ENCODE peak calls at places on chromosomes 7 and 10, in five cellular contexts. G, P, Z, L and N are unnamed samples.

GRCh38 chr7:91182819-91183405 is 81.3 kb upstream of the FZD1 start:
- DNase-seq in P (no peak), G (no peak), Z (no peak), L (no peak), N (no peak)

GRCh38 chr10:71711052-71711623 is 8.4 kb downstream of the C10orf105 start:
- DNase-seq in P (no peak), G (no peak), L (no peak), Z (no peak), N (no peak)

GRCh38 chr7:51139796-51140195 is 176.8 kb downstream of the COBL start:
- DNase-seq in Z (no peak), L (no peak), G (no peak), P (no peak), N (no peak)

GRCh38 chr10:116631871-116632295 is 11.1 kb downstream of the PNLIPRP2 start:
- DNase-seq in G (no peak), P (no peak), Z (no peak), L (no peak), N (no peak)

GRCh38 chr7:90681336-90682019 is 85.4 kb downstream of the CDK14 start:
- DNase-seq in G (no peak), P (no peak), L (no peak), Z (no peak), N (no peak)

GRCh38 chr7:74400420-74401136 is 53.1 kb upstream of the GTF2IRD1 start:
- DNase-seq in G (no peak), L (no peak), Z (no peak), P (no peak), N (no peak)

GRCh38 chr7:93889261-93889660 is 1.3 kb downstream of the TFPI2 start:
- DNase-seq in Z (no peak), P (no peak), L (no peak), G (no peak), N (no peak)

GRCh38 chr10:68208424-68209042 is 23.4 kb downstream of the ATOH7 start:
- DNase-seq in Z (peak; percentile 76), L (peak; percentile 20), P (peak; percentile 72), G (peak; percentile 70), N (peak; percentile 79)

GRCh38 chr10:122709971-122710370 is 10.3 kb upstream of the C10orf120 start:
- DNase-seq in P (no peak), L (no peak), G (no peak), Z (no peak), N (no peak)

GRCh38 chr10:13776861-13777301 is 190.1 kb downstream of the PRPF18 start:
- DNase-seq in G (no peak), Z (no peak), P (no peak), L (no peak), N (no peak)

GRCh38 chr7:150503155-150503554 is 11.5 kb upstream of the GIMAP7 start:
- DNase-seq in Z (no peak), P (no peak), L (no peak), G (no peak), N (no peak)

GRCh38 chr7:108973075-108973474 is 403.4 kb downstream of the DNAJB9 start:
- DNase-seq in G (peak; percentile 4), Z (peak; percentile 30), P (no peak), L (no peak), N (no peak)

GRCh38 chr10:85012305-85012704 is 683.9 kb downstream of the CCSER2 start:
- DNase-seq in L (no peak), P (no peak), G (no peak), Z (no peak), N (no peak)

GRCh38 chr10:95242581-95243317 is 48.1 kb downstream of the PDLIM1 start:
- DNase-seq in Z (peak; percentile 36), P (peak; percentile 45), L (no peak), G (peak; percentile 62), N (peak; percentile 57)

GRCh38 chr7:93044147-93044810 is 73.5 kb downstream of the SAMD9 start:
- DNase-seq in P (no peak), L (no peak), Z (peak; percentile 74), G (no peak), N (peak; percentile 58)

GRCh38 chr10:79929409-79929904 is 19.4 kb downstream of the SFTPD start:
- DNase-seq in Z (peak; percentile 46), L (no peak), G (peak; percentile 83), P (peak; percentile 59), N (peak; percentile 68)

GRCh38 chr10:89588671-89589070 is 53.3 kb upstream of the SLC16A12 start:
- DNase-seq in L (no peak), G (no peak), Z (no peak), P (no peak), N (no peak)

GRCh38 chr10:75403144-75404022 is 1.8 kb upstream of the ZNF503 start:
- DNase-seq in P (peak; percentile 18), Z (no peak), G (no peak), L (no peak), N (peak; percentile 76)

GRCh38 chr7:34652784-34653183 is 5.2 kb upstream of the NPSR1 start:
- DNase-seq in L (no peak), Z (no peak), G (no peak), P (peak; percentile 65), N (no peak)

GRCh38 chr10:5938291-5938690 is 39.1 kb downstream of the IL15RA start:
- DNase-seq in Z (no peak), P (no peak), G (no peak), L (no peak), N (no peak)

GRCh38 chr10:65753532-65753931 is 1172.3 kb upstream of the LRRTM3 start:
- DNase-seq in L (no peak), G (no peak), Z (no peak), P (no peak), N (no peak)

DNA sequence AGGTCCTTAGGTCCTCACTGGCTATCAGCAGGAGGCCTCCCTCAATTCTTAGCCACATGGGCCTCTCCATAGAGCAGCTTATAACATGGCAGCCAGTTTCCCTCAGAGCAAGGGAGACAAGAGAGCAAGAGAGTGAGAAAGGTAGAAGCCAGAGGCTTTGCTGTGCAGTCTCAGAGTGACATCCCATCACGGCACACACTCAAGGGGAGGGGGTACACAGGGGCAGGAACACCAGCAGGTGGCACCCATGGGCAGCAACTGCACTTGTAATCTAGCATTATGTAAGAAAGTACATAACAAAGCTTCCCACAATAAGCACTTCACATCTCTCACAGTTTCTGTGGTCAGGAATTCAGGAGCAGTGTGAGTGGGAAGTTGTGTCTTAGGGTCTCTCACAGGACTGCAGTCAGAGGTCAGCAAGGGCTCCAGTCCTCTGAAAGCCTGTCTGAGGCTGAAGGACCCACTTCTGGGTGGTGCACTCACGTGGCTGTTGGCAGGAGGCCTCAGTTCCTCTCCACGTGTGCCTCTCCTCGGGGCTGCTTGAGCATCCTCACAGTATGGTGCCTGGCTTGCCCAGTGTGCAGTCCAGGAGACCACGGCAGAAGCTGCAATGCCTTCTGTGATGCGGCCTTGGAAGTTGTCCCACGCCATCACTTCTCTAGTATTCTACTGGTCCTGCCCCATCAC is 159.4 kb downstream of the OAT start:
- DNase-seq in Z (no peak), P (peak; percentile 47), G (no peak), L (no peak), N (no peak)
- TF ChIP-seq SUZ12 in Z (no peak), P (no peak), G (no peak), L (no peak), N (no peak)

GRCh38 chr7:142328006-142328405 is 70.1 kb upstream of the PRSS58 start:
- DNase-seq in L (no peak), Z (no peak), P (no peak), G (no peak), N (no peak)
- TF ChIP-seq SUZ12 in L (no peak), Z (no peak), P (no peak), G (no peak), N (no peak)

DNA sequence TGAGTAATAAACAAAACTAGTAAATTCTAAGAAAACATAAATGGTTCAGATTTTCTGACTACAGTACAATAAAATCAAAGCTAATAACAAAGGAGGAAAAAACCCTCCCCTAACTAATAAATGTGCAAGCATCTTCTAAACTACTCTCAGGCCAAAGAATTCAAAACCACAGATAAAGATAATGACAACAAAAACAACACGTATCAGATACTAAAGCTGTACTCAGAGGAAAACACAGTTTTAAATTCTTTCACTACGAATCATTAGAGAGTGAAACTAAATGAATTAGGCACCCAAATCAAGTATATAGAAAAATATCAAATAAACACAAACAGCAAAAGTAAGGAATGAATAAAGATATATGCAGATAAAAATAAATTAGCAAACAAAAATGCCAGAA is 200.9 kb downstream of the TEX36 start:
- DNase-seq in L (no peak), Z (no peak), P (no peak), G (no peak), N (no peak)
- TF ChIP-seq SUZ12 in L (no peak), Z (no peak), P (no peak), G (no peak), N (no peak)

GRCh38 chr7:117132385-117133120 is 179.3 kb downstream of the ST7 start:
- DNase-seq in G (no peak), Z (no peak), P (no peak), L (no peak), N (no peak)
- TF ChIP-seq SUZ12 in G (no peak), Z (no peak), P (no peak), L (no peak), N (no peak)

DNA sequence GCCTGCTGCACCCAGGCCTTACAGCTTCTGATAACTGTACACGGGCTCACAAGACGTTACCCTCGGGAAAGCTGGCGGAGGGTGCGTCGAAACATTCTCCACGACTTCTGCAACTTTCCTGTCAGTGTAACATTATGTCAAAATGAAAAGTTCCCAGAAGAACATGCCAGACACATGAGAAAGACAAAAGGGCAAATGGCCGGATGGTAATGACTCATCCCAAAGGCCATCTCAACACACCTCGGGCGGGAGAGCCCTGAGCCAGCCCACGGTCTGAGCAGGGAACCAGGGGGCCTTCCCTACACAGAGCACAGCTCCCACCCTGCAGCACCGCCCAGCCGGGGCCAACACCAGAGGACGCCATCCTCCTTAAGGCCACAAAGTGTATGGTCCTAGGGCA is 118.7 kb downstream of the MAD1L1 start:
- DNase-seq in G (no peak), P (no peak), Z (no peak), L (no peak), N (no peak)
- TF ChIP-seq SUZ12 in G (no peak), P (no peak), Z (no peak), L (no peak), N (no peak)

GRCh38 chr7:75762350-75762917 is 9.6 kb downstream of the CCL26 start:
- DNase-seq in L (peak; percentile 40), Z (no peak), P (peak; percentile 59), G (peak; percentile 73), N (no peak)
- TF ChIP-seq SUZ12 in L (no peak), Z (no peak), P (no peak), G (no peak), N (no peak)

GRCh38 chr10:132399117-132400035 is 2.4 kb downstream of the PWWP2B start:
- DNase-seq in L (no peak), G (no peak), P (no peak), Z (no peak), N (no peak)

GRCh38 chr10:132397671-132398565 is 918 bp downstream of the PWWP2B start:
- DNase-seq in P (no peak), G (no peak), Z (no peak), L (no peak), N (no peak)

GRCh38 chr10:132397036-132397541 is at the start of gene PWWP2B:
- DNase-seq in L (no peak), P (no peak), G (peak; percentile 76), Z (no peak), N (no peak)

GRCh38 chr10:132400041-132400546 is 3.1 kb downstream of the PWWP2B start:
- DNase-seq in Z (no peak), P (no peak), L (no peak), G (no peak), N (no peak)

DNA sequence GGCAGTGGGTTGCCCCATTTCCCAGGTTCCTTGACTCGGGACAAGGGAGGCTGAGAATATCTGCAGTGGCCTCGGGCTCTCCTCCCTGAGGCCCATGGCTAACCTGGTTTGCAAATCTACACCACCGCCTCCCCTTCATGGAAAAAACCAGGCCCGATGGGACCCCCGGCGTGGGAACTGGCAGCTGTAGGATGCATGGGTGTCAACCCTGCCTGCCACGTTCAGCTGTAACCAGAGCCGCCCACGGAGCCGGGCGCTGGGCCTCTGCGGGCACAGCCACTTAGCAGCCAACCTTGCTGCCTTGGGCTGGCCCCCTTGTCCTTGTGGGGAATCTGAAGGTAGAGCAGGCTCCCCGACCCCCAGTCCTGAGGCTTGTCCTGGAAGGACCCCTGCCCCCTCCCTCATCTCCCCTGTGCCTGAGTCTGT is 1.6 kb downstream of the PWWP2B start:
- DNase-seq in L (no peak), P (no peak), Z (no peak), G (no peak), N (no peak)
- TF ChIP-seq SUZ12 in L (no peak), P (no peak), Z (no peak), G (no peak), N (no peak)